ENCODE peak calls at places on chromosomes 2 and 18, in eight cellular contexts. N is GM23338, O is HCT116, P is Karpas-422, W is GM23248, Y is hepatocyte, U is PC-9, F is MM.1S. T is an unnamed sample.

GRCh38 chr2:166762746-166763145 is 125.5 kb upstream of the XIRP2 start:
- DNase-seq in N (no peak), O (no peak), P (no peak), W (no peak), Y (peak; percentile 10), U (no peak), F (no peak), T (no peak)

GRCh38 chr18:76720683-76721082 is 101.7 kb upstream of the ZNF236 start:
- DNase-seq in N (no peak), O (no peak), P (no peak), W (peak; percentile 29), Y (no peak), U (no peak), F (no peak), T (no peak)

GRCh38 chr2:232049350-232049749 is 87.8 kb downstream of the DIS3L2 start:
- DNase-seq in N (no peak), O (no peak), P (no peak), W (no peak), Y (no peak), U (no peak), F (no peak), T (no peak)

GRCh38 chr2:16561251-16561650 is 104.4 kb downstream of the CYRIA start:
- DNase-seq in N (no peak), O (no peak), P (no peak), W (no peak), Y (peak; percentile 8), U (no peak), F (no peak), T (no peak)

GRCh38 chr2:118169359-118170005 is 81.2 kb downstream of the INSIG2 start:
- DNase-seq in N (peak; percentile 26), O (no peak), P (no peak), W (no peak), Y (no peak), U (peak; percentile 51), F (no peak), T (no peak)

GRCh38 chr2:88600038-88600465 is 27.2 kb downstream of the EIF2AK3 start:
- DNase-seq in N (peak; percentile 83), O (peak; percentile 97), P (peak; percentile 82), W (peak; percentile 94), Y (peak; percentile 90), U (peak; percentile 57), F (peak; percentile 95), T (peak; percentile 87)

GRCh38 chr2:127048969-127049897 is 57.7 kb downstream of the BIN1 start:
- DNase-seq in N (no peak), O (no peak), P (no peak), W (no peak), Y (no peak), U (no peak), F (no peak), T (no peak)

GRCh38 chr2:121212661-121213325 is 72.2 kb downstream of the TFCP2L1 start:
- DNase-seq in N (peak; percentile 50), O (no peak), P (no peak), W (no peak), Y (no peak), U (no peak), F (no peak), T (no peak)

GRCh38 chr2:215982465-215982875 is 30.9 kb downstream of the MREG start:
- DNase-seq in N (no peak), O (peak; percentile 62), P (no peak), W (peak; percentile 90), Y (peak; percentile 69), U (peak; percentile 81), F (no peak), T (no peak)

GRCh38 chr2:46010925-46011490 is 286.2 kb upstream of the EPAS1 start:
- DNase-seq in N (peak; percentile 66), O (peak; percentile 19), P (peak; percentile 67), W (peak; percentile 74), Y (peak; percentile 57), U (no peak), F (peak; percentile 68), T (peak; percentile 46)

GRCh38 chr2:136980303-136980702 is 215.0 kb downstream of the THSD7B start:
- DNase-seq in N (no peak), O (no peak), P (no peak), W (no peak), Y (no peak), U (no peak), F (no peak), T (no peak)

GRCh38 chr2:84971799-84972790 is 1.1 kb downstream of the KCMF1 start:
- DNase-seq in N (peak; percentile 48), O (no peak), P (peak; percentile 90), W (peak; percentile 74), Y (peak; percentile 64), U (peak; percentile 35), F (peak; percentile 61), T (peak; percentile 82)

GRCh38 chr2:240752209-240752608 is 60.5 kb downstream of the AQP12A start:
- DNase-seq in N (no peak), O (no peak), P (no peak), W (no peak), Y (no peak), U (no peak), F (no peak), T (no peak)

GRCh38 chr18:23151414-23152099 is 16.3 kb downstream of the CABLES1 start:
- DNase-seq in N (no peak), O (no peak), P (no peak), W (no peak), Y (no peak), U (no peak), F (no peak), T (no peak)

DNA sequence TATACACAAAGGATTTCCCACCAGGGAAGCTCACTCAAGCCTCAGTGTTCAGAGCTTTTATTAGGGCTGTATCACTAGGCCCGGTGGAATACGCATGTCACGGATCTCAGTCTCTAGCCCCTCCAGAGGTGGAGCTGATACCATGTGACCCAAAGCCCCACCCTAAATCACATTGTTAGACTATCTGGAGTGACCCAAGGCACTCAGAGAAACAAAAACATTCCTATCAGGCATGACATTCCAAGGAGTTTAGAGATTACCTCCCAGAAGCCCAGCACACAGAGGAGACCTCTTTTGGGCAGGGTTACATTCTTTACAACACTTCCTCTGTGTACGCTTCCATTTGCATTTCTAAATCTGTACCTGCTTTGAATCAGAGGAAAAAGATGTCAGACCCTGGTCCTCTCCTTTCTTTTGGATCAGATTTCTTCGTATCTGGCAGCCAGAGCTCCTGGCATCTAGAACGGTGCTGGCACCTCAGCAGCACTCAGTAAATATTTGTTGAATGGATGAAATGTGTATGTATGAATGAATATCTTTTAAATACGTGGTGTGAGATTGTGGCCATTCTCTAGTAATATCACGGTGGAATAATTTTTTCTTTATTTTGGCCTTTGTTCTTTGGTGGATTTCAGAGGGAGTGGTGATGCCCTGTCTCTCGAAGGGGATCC is 37.7 kb upstream of the SMAD2 start:
- DNase-seq in N (peak; percentile 93), O (no peak), P (peak; percentile 81), W (peak; percentile 1), Y (no peak), U (peak; percentile 20), F (no peak), T (no peak)
- H3K27ac ChIP-seq in N (peak overlapping the region; percentile 93), O (no peak overlapping the region), P (peak overlapping the region; percentile 91), W (no peak overlapping the region), Y (peak overlapping the region; percentile 11), U (no peak overlapping the region), F (no peak overlapping the region), T (no peak overlapping the region)

GRCh38 chr2:235722869-235723268 is 229.0 kb downstream of the AGAP1 start:
- DNase-seq in N (no peak), O (no peak), P (no peak), W (no peak), Y (no peak), U (no peak), F (no peak), T (no peak)

GRCh38 chr2:235716875-235717496 is 223.1 kb downstream of the AGAP1 start:
- DNase-seq in N (no peak), O (no peak), P (no peak), W (no peak), Y (no peak), U (no peak), F (no peak), T (no peak)

GRCh38 chr2:235715601-235716000 is 221.8 kb downstream of the AGAP1 start:
- DNase-seq in N (no peak), O (no peak), P (no peak), W (no peak), Y (no peak), U (no peak), F (no peak), T (no peak)

GRCh38 chr2:235721586-235721985 is 227.7 kb downstream of the AGAP1 start:
- DNase-seq in N (no peak), O (no peak), P (no peak), W (no peak), Y (no peak), U (no peak), F (no peak), T (no peak)

GRCh38 chr2:235719146-235719942 is 225.5 kb downstream of the AGAP1 start:
- DNase-seq in N (no peak), O (no peak), P (no peak), W (no peak), Y (no peak), U (no peak), F (no peak), T (no peak)
- H3K9me2 ChIP-seq in N (no peaks in the 10 kb centered on the region), O (no peaks in the 10 kb centered on the region), P (no peaks in the 10 kb centered on the region), W (no peaks in the 10 kb centered on the region), Y (no peaks in the 10 kb centered on the region), U (no peaks in the 10 kb centered on the region), F (no peaks in the 10 kb centered on the region), T (no peaks in the 10 kb centered on the region)

DNA sequence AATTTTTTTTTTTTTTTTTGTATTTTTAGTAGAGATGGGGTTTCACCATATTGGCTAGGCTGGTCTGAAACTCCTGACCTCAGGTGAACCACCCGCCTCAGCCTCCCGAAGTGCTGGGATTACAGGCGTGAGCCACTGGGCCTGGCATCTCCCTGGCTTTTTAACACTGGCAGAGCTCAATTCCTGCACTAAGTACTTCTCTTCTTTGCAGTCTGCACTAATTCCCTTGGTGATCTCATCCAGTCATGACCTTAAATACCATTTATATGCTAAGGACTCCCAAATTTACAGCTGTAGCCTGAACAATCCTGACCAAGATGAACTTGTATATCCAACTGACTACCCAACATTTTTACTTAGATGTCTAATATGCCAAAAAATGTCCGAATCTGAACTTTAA is 10.2 kb downstream of the PREPL start:
- DNase-seq in N (peak; percentile 6), O (no peak), P (no peak), W (peak; percentile 54), Y (no peak), U (no peak), F (no peak), T (no peak)
- H3K27ac ChIP-seq in N (peak overlapping the region; percentile 60), O (no peak overlapping the region), P (no peak overlapping the region), W (peak overlapping the region; percentile 32), Y (no peak overlapping the region), U (no peak overlapping the region), F (no peak overlapping the region), T (no peak overlapping the region)

GRCh38 chr2:109168716-109169115 is 39.7 kb downstream of the SH3RF3 start:
- DNase-seq in N (no peak), O (no peak), P (no peak), W (no peak), Y (no peak), U (no peak), F (no peak), T (no peak)

GRCh38 chr2:109162999-109163398 is 34.0 kb downstream of the SH3RF3 start:
- DNase-seq in N (no peak), O (no peak), P (no peak), W (peak; percentile 31), Y (no peak), U (no peak), F (no peak), T (no peak)

GRCh38 chr2:109164739-109165221 is 35.8 kb downstream of the SH3RF3 start:
- DNase-seq in N (no peak), O (no peak), P (peak; percentile 61), W (peak; percentile 74), Y (no peak), U (no peak), F (no peak), T (no peak)

GRCh38 chr2:109168080-109168479 is 39.1 kb downstream of the SH3RF3 start:
- DNase-seq in N (no peak), O (no peak), P (no peak), W (peak; percentile 13), Y (no peak), U (no peak), F (no peak), T (no peak)

GRCh38 chr2:109166811-109167210 is 37.8 kb downstream of the SH3RF3 start:
- DNase-seq in N (no peak), O (no peak), P (no peak), W (peak; percentile 94), Y (no peak), U (no peak), F (no peak), T (no peak)
- H3K9me2 ChIP-seq in N (no peaks in the 10 kb centered on the region), O (no peaks in the 10 kb centered on the region), P (no peaks in the 10 kb centered on the region), W (no peaks in the 10 kb centered on the region), Y (no peaks in the 10 kb centered on the region), U (no peaks in the 10 kb centered on the region), F (no peaks in the 10 kb centered on the region), T (no peaks in the 10 kb centered on the region)

T was measured in OCI-LY7.